ENCODE peak calls at places on chromosomes 1 and 21, in eight cellular contexts. D is stimulated activated CD8-positive, alpha-beta memory T cell treated with anti-CD3 and anti-CD28 coated beads, Interleukin-7, amount 100 ng/mL, for 1 hour; C is central memory CD8-positive, alpha-beta T cell; B is SJSA1; T is progenitor cell of endocrine pancreas; S is NCI-H1092; R is fibroblast of lung; E is T-helper 17 cell. M is an unnamed sample.
A peak's percentile ranks its signal among the peaks of the same experiment; 100 is the strongest.

GRCh38 chr1:66012076-66012769 is 219.5 kb downstream of the PDE4B start:
- DNase-seq in D (no peak), C (no peak), B (no peak), T (no peak), S (no peak), R (no peak), E (no peak), M (no peak)

GRCh38 chr21:45875881-45876280 is 105.7 kb upstream of the COL6A1 start:
- DNase-seq in D (no peak), C (no peak), B (no peak), T (no peak), S (no peak), R (no peak), E (no peak), M (no peak)

GRCh38 chr1:183002267-183002666 is 21.0 kb upstream of the LAMC1 start:
- DNase-seq in D (no peak), C (no peak), B (no peak), T (no peak), S (no peak), R (no peak), E (no peak), M (no peak)

GRCh38 chr1:31717341-31717740 is 13.5 kb upstream of the COL16A1 start:
- DNase-seq in D (no peak), C (no peak), B (no peak), T (no peak), S (no peak), R (peak; percentile 54), E (no peak), M (no peak)

GRCh38 chr1:93773049-93773838 is 91.6 kb upstream of the BCAR3 start:
- DNase-seq in D (no peak), C (no peak), B (no peak), T (no peak), S (no peak), R (no peak), E (no peak), M (no peak)

GRCh38 chr1:204826970-204827369 is 43.7 kb upstream of the NFASC start:
- DNase-seq in D (no peak), C (no peak), B (no peak), T (peak; percentile 21), S (no peak), R (peak; percentile 13), E (no peak), M (peak; percentile 9)

GRCh38 chr1:205516362-205516761 is 11.9 kb downstream of the CDK18 start:
- DNase-seq in D (no peak), C (no peak), B (no peak), T (no peak), S (no peak), R (no peak), E (no peak), M (no peak)

GRCh38 chr1:62176597-62177312 is 17.9 kb upstream of the L1TD1 start:
- DNase-seq in D (no peak), C (no peak), B (no peak), T (no peak), S (no peak), R (no peak), E (no peak), M (no peak)

GRCh38 chr1:171142451-171143121 is 42.5 kb upstream of the FMO2 start:
- DNase-seq in D (no peak), C (no peak), B (peak; percentile 78), T (no peak), S (peak; percentile 43), R (peak; percentile 68), E (no peak), M (no peak)

GRCh38 chr1:944341-945325 is 14.4 kb downstream of the NOC2L start:
- DNase-seq in D (no peak), C (no peak), B (peak; percentile 33), T (no peak), S (no peak), R (peak; percentile 71), E (no peak), M (no peak)

GRCh38 chr1:173332026-173332425 is 124.9 kb upstream of the TNFSF4 start:
- DNase-seq in D (no peak), C (no peak), B (no peak), T (no peak), S (no peak), R (peak; percentile 85), E (no peak), M (no peak)

GRCh38 chr1:243287652-243288051 is 31.8 kb downstream of the SDCCAG8 start:
- DNase-seq in D (no peak), C (no peak), B (peak; percentile 35), T (no peak), S (no peak), R (peak; percentile 96), E (no peak), M (no peak)

GRCh38 chr1:107339775-107340174 is 198.9 kb downstream of the NTNG1 start:
- DNase-seq in D (no peak), C (no peak), B (no peak), T (no peak), S (no peak), R (no peak), E (no peak), M (no peak)

GRCh38 chr1:39701092-39701460 is 9.8 kb upstream of the HPCAL4 start:
- DNase-seq in D (no peak), C (no peak), B (no peak), T (no peak), S (peak; percentile 95), R (peak; percentile 75), E (no peak), M (peak; percentile 93)

GRCh38 chr1:113929750-113930498 is 800 bp downstream of the HIPK1 start:
- DNase-seq in D (peak; percentile 36), C (peak; percentile 86), B (peak; percentile 56), T (peak; percentile 46), S (no peak), R (no peak), E (peak; percentile 80), M (peak; percentile 71)

GRCh38 chr1:28329395-28330153 is 734 bp downstream of the MED18 start:
- DNase-seq in D (no peak), C (no peak), B (peak; percentile 49), T (no peak), S (no peak), R (peak; percentile 34), E (peak; percentile 37), M (peak; percentile 51)

GRCh38 chr1:12405325-12406217 is 175.7 kb downstream of the VPS13D start:
- DNase-seq in D (no peak), C (no peak), B (peak; percentile 31), T (no peak), S (peak; percentile 33), R (peak; percentile 66), E (no peak), M (peak; percentile 89)

GRCh38 chr1:209497729-209498128 is 85.8 kb upstream of the CAMK1G start:
- DNase-seq in D (no peak), C (no peak), B (no peak), T (no peak), S (no peak), R (no peak), E (no peak), M (no peak)

GRCh38 chr1:29474845-29475244 is 238.5 kb downstream of the PTPRU start:
- DNase-seq in D (no peak), C (no peak), B (no peak), T (no peak), S (no peak), R (no peak), E (no peak), M (no peak)

GRCh38 chr21:45421071-45421845 is 16.3 kb downstream of the COL18A1 start:
- DNase-seq in D (no peak), C (no peak), B (no peak), T (no peak), S (no peak), R (no peak), E (no peak), M (no peak)

GRCh38 chr1:58839871-58840835 is 56.3 kb upstream of the JUN start:
- DNase-seq in D (no peak), C (no peak), B (no peak), T (no peak), S (no peak), R (peak; percentile 46), E (no peak), M (no peak)

GRCh38 chr1:16032388-16033100 is 10.7 kb downstream of the CLCNKA start:
- DNase-seq in D (no peak), C (no peak), B (peak; percentile 78), T (peak; percentile 85), S (peak; percentile 86), R (peak; percentile 79), E (peak; percentile 17), M (peak; percentile 90)

GRCh38 chr1:218345673-218346390 is 696 bp downstream of the TGFB2 start:
- DNase-seq in D (no peak), C (no peak), B (peak; percentile 82), T (peak; percentile 57), S (peak; percentile 64), R (peak; percentile 83), E (peak; percentile 24), M (peak; percentile 89)

GRCh38 chr1:47918257-47918867 is 78.8 kb downstream of the TRABD2B start:
- DNase-seq in D (no peak), C (no peak), B (no peak), T (no peak), S (no peak), R (no peak), E (no peak), M (no peak)

GRCh38 chr1:12113433-12114339 is 50.6 kb downstream of the TNFRSF8 start:
- DNase-seq in D (no peak), C (no peak), B (no peak), T (no peak), S (peak; percentile 10), R (peak; percentile 34), E (no peak), M (no peak)

M was measured in cardiac muscle cell.